ENCODE peak calls at places on chromosomes 16 and 17, in five cellular contexts. One of them, this sample, is unnamed.

GRCh38 chr16:50667497-50668367 is 13.4 kb downstream of the SNX20 start:
- ATAC-seq in activated naive CD8-positive, alpha-beta T cell treated with anti-CD3 and anti-CD28 coated beads, Interleukin-2, amount 10 ng/mL, durations not matched to agents 7 days and 5 days: peak; percentile 25
- ATAC-seq in sciatic nerve: no peak
- ATAC-seq in activated T-cell treated with anti-CD3 and anti-CD28 coated beads, Interleukin-2, amount 50 U/mL, for 72 hours: peak; percentile 15
- ATAC-seq in activated naive CD4-positive, alpha-beta T cell treated with anti-CD3 and anti-CD28 coated beads, Interleukin-2, amount 50 U/mL, for 72 hours: no peak
- ATAC-seq in this sample: no peak

GRCh38 chr17:48997103-48997826 is at the start of gene IGF2BP1:
- ATAC-seq in activated naive CD8-positive, alpha-beta T cell treated with anti-CD3 and anti-CD28 coated beads, Interleukin-2, amount 10 ng/mL, durations not matched to agents 7 days and 5 days: no peak
- ATAC-seq in sciatic nerve: no peak
- ATAC-seq in activated T-cell treated with anti-CD3 and anti-CD28 coated beads, Interleukin-2, amount 50 U/mL, for 72 hours: peak; percentile 63
- ATAC-seq in activated naive CD4-positive, alpha-beta T cell treated with anti-CD3 and anti-CD28 coated beads, Interleukin-2, amount 50 U/mL, for 72 hours: peak; percentile 26
- ATAC-seq in this sample: no peak

GRCh38 chr17:28491860-28492259 is 14.3 kb upstream of the FOXN1 start:
- ATAC-seq in activated naive CD8-positive, alpha-beta T cell treated with anti-CD3 and anti-CD28 coated beads, Interleukin-2, amount 10 ng/mL, durations not matched to agents 7 days and 5 days: no peak
- ATAC-seq in sciatic nerve: no peak
- ATAC-seq in activated T-cell treated with anti-CD3 and anti-CD28 coated beads, Interleukin-2, amount 50 U/mL, for 72 hours: no peak
- ATAC-seq in activated naive CD4-positive, alpha-beta T cell treated with anti-CD3 and anti-CD28 coated beads, Interleukin-2, amount 50 U/mL, for 72 hours: no peak
- ATAC-seq in this sample: no peak

GRCh38 chr17:64145751-64146417 is 15.9 kb upstream of the ERN1 start:
- ATAC-seq in activated naive CD8-positive, alpha-beta T cell treated with anti-CD3 and anti-CD28 coated beads, Interleukin-2, amount 10 ng/mL, durations not matched to agents 7 days and 5 days: peak; percentile 97
- ATAC-seq in sciatic nerve: peak; percentile 99
- ATAC-seq in activated T-cell treated with anti-CD3 and anti-CD28 coated beads, Interleukin-2, amount 50 U/mL, for 72 hours: peak; percentile 95
- ATAC-seq in activated naive CD4-positive, alpha-beta T cell treated with anti-CD3 and anti-CD28 coated beads, Interleukin-2, amount 50 U/mL, for 72 hours: peak; percentile 97
- ATAC-seq in this sample: peak; percentile 98

GRCh38 chr16:68951991-68952877 is 108.9 kb downstream of the TANGO6 start:
- ATAC-seq in activated naive CD8-positive, alpha-beta T cell treated with anti-CD3 and anti-CD28 coated beads, Interleukin-2, amount 10 ng/mL, durations not matched to agents 7 days and 5 days: no peak
- ATAC-seq in sciatic nerve: no peak
- ATAC-seq in activated T-cell treated with anti-CD3 and anti-CD28 coated beads, Interleukin-2, amount 50 U/mL, for 72 hours: no peak
- ATAC-seq in activated naive CD4-positive, alpha-beta T cell treated with anti-CD3 and anti-CD28 coated beads, Interleukin-2, amount 50 U/mL, for 72 hours: no peak
- ATAC-seq in this sample: no peak

GRCh38 chr16:54066451-54067056 is 220.0 kb downstream of the IRX3 start:
- ATAC-seq in activated naive CD8-positive, alpha-beta T cell treated with anti-CD3 and anti-CD28 coated beads, Interleukin-2, amount 10 ng/mL, durations not matched to agents 7 days and 5 days: no peak
- ATAC-seq in sciatic nerve: no peak
- ATAC-seq in activated T-cell treated with anti-CD3 and anti-CD28 coated beads, Interleukin-2, amount 50 U/mL, for 72 hours: no peak
- ATAC-seq in activated naive CD4-positive, alpha-beta T cell treated with anti-CD3 and anti-CD28 coated beads, Interleukin-2, amount 50 U/mL, for 72 hours: no peak
- ATAC-seq in this sample: no peak

GRCh38 chr16:83258366-83258765 is 549.4 kb upstream of the HSBP1 start:
- ATAC-seq in activated naive CD8-positive, alpha-beta T cell treated with anti-CD3 and anti-CD28 coated beads, Interleukin-2, amount 10 ng/mL, durations not matched to agents 7 days and 5 days: no peak
- ATAC-seq in sciatic nerve: no peak
- ATAC-seq in activated T-cell treated with anti-CD3 and anti-CD28 coated beads, Interleukin-2, amount 50 U/mL, for 72 hours: no peak
- ATAC-seq in activated naive CD4-positive, alpha-beta T cell treated with anti-CD3 and anti-CD28 coated beads, Interleukin-2, amount 50 U/mL, for 72 hours: no peak
- ATAC-seq in this sample: no peak

GRCh38 chr16:3804426-3805016 is 76.0 kb downstream of the CREBBP start:
- ATAC-seq in activated naive CD8-positive, alpha-beta T cell treated with anti-CD3 and anti-CD28 coated beads, Interleukin-2, amount 10 ng/mL, durations not matched to agents 7 days and 5 days: no peak
- ATAC-seq in sciatic nerve: peak; percentile 73
- ATAC-seq in activated T-cell treated with anti-CD3 and anti-CD28 coated beads, Interleukin-2, amount 50 U/mL, for 72 hours: no peak
- ATAC-seq in activated naive CD4-positive, alpha-beta T cell treated with anti-CD3 and anti-CD28 coated beads, Interleukin-2, amount 50 U/mL, for 72 hours: no peak
- ATAC-seq in this sample: no peak

GRCh38 chr17:11366451-11366850 is 125.4 kb downstream of the SHISA6 start:
- ATAC-seq in activated naive CD8-positive, alpha-beta T cell treated with anti-CD3 and anti-CD28 coated beads, Interleukin-2, amount 10 ng/mL, durations not matched to agents 7 days and 5 days: no peak
- ATAC-seq in sciatic nerve: no peak
- ATAC-seq in activated T-cell treated with anti-CD3 and anti-CD28 coated beads, Interleukin-2, amount 50 U/mL, for 72 hours: no peak
- ATAC-seq in activated naive CD4-positive, alpha-beta T cell treated with anti-CD3 and anti-CD28 coated beads, Interleukin-2, amount 50 U/mL, for 72 hours: no peak
- ATAC-seq in this sample: no peak

GRCh38 chr17:36629970-36630369 is 28.6 kb downstream of the MRM1 start:
- ATAC-seq in activated naive CD8-positive, alpha-beta T cell treated with anti-CD3 and anti-CD28 coated beads, Interleukin-2, amount 10 ng/mL, durations not matched to agents 7 days and 5 days: no peak
- ATAC-seq in sciatic nerve: no peak
- ATAC-seq in activated T-cell treated with anti-CD3 and anti-CD28 coated beads, Interleukin-2, amount 50 U/mL, for 72 hours: no peak
- ATAC-seq in activated naive CD4-positive, alpha-beta T cell treated with anti-CD3 and anti-CD28 coated beads, Interleukin-2, amount 50 U/mL, for 72 hours: no peak
- ATAC-seq in this sample: no peak

GRCh38 chr17:37683454-37683984 is 40.3 kb upstream of the DDX52 start:
- ATAC-seq in activated naive CD8-positive, alpha-beta T cell treated with anti-CD3 and anti-CD28 coated beads, Interleukin-2, amount 10 ng/mL, durations not matched to agents 7 days and 5 days: no peak
- ATAC-seq in sciatic nerve: no peak
- ATAC-seq in activated T-cell treated with anti-CD3 and anti-CD28 coated beads, Interleukin-2, amount 50 U/mL, for 72 hours: no peak
- ATAC-seq in activated naive CD4-positive, alpha-beta T cell treated with anti-CD3 and anti-CD28 coated beads, Interleukin-2, amount 50 U/mL, for 72 hours: no peak
- ATAC-seq in this sample: no peak

This sample was measured in gastroesophageal sphincter.